ENCODE peak calls at places on chromosomes 7 and 10, in four cellular contexts. One of them, this sample, is unnamed.

GRCh38 chr7:44631458-44632115 is 25.2 kb downstream of the OGDH start:
- DNase-seq in SK-N-SH: no peak
- DNase-seq in HepG2: no peak
- DNase-seq in GM12878: no peak
- DNase-seq in this sample: no peak

GRCh38 chr7:45580053-45580872 is 6.1 kb downstream of the ADCY1 start:
- DNase-seq in SK-N-SH: peak; percentile 80
- DNase-seq in HepG2: no peak
- DNase-seq in GM12878: no peak
- DNase-seq in this sample: no peak

GRCh38 chr7:7399707-7400106 is 136.0 kb downstream of the COL28A1 start:
- DNase-seq in SK-N-SH: no peak
- DNase-seq in HepG2: no peak
- DNase-seq in GM12878: no peak
- DNase-seq in this sample: no peak

GRCh38 chr10:130040351-130040750 is 70.3 kb downstream of the C10orf143 start:
- DNase-seq in SK-N-SH: no peak
- DNase-seq in HepG2: no peak
- DNase-seq in GM12878: no peak
- DNase-seq in this sample: no peak

GRCh38 chr7:37448057-37448636 is 517 bp downstream of the ELMO1 start:
- DNase-seq in SK-N-SH: peak; percentile 86
- DNase-seq in HepG2: no peak
- DNase-seq in GM12878: no peak
- DNase-seq in this sample: no peak

GRCh38 chr7:55526770-55527169 is 45.5 kb downstream of the VOPP1 start:
- DNase-seq in SK-N-SH: no peak
- DNase-seq in HepG2: no peak
- DNase-seq in GM12878: no peak
- DNase-seq in this sample: no peak

GRCh38 chr10:94997763-94998174 is 59.3 kb downstream of the CYP2C9 start:
- DNase-seq in SK-N-SH: no peak
- DNase-seq in HepG2: no peak
- DNase-seq in GM12878: no peak
- DNase-seq in this sample: no peak

GRCh38 chr10:9342865-9343450 is 1288.5 kb downstream of the GATA3 start:
- DNase-seq in SK-N-SH: peak; percentile 31
- DNase-seq in HepG2: peak; percentile 33
- DNase-seq in GM12878: no peak
- DNase-seq in this sample: peak; percentile 36

GRCh38 chr10:94334857-94335256 is 27.9 kb downstream of the NOC3L start:
- DNase-seq in SK-N-SH: no peak
- DNase-seq in HepG2: no peak
- DNase-seq in GM12878: no peak
- DNase-seq in this sample: no peak

DNA sequence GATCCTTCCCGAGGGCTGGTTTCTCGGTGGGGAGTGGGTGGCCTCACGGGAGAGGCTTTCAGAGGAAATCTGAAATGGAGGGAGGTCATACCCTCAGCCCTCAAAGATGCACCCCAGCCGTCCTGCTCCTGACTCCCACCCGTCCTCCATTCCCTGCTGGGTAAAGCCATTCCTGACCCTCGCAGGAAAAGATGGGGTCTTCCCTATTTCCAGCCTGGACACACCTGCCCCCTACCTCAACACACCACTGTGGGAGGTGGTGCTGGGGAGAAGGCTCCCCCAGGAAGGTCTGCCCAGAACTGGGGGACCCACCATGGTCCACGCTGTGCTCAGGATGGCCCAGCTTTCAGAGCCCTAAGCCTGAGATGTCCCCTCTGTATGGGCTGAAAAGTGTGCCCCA is 86.9 kb downstream of the CHST15 start:
- DNase-seq in SK-N-SH: no peak
- DNase-seq in HepG2: no peak
- DNase-seq in GM12878: no peak
- DNase-seq in this sample: no peak
- TF ChIP-seq PBX3 in SK-N-SH: no peak
- TF ChIP-seq PBX3 in HepG2: no peak
- TF ChIP-seq PBX3 in GM12878: no peak
- TF ChIP-seq PBX3 in this sample: no peak

DNA sequence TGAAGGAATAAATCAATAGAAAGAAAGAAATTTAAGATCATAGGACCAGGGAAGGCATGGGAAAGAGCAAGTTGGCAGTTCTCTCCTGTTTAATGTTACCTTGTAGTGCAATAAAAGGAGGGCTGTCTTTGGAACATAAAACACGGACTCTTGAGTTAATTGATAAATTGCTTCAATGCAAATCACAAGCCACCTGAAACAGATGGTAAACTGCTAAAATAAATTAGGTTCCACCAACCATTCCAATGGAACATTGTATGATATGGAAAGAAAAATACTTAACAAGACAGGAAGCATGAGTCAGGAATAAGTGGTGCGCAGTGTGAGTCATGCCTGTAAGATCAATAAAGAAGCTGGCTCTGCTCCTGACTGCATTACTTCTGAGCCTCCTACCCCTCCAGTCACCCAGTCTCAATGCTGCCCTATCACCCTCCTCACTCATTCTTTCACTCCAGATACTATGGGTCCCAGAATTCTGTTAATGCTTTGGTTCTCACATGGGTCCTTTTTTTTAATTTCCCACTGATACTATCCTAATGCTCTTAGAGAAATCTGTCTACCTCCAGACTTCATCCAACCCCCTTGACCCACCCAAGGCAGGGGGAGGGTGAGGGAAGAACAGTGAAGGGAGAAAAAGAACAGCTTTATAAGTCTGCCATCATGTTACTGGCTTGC is 78.9 kb downstream of the LRRC17 start:
- DNase-seq in SK-N-SH: peak; percentile 15
- DNase-seq in HepG2: peak; percentile 71
- DNase-seq in GM12878: no peak
- DNase-seq in this sample: peak; percentile 93
- TF ChIP-seq PBX3 in SK-N-SH: peak; percentile 89
- TF ChIP-seq PBX3 in HepG2: no peak
- TF ChIP-seq PBX3 in GM12878: no peak
- TF ChIP-seq PBX3 in this sample: no peak

GRCh38 chr7:138886501-138886917 is 88.5 kb upstream of the ATP6V0A4 start:
- DNase-seq in SK-N-SH: peak; percentile 68
- DNase-seq in HepG2: peak; percentile 62
- DNase-seq in GM12878: peak; percentile 42
- DNase-seq in this sample: peak; percentile 55
- TF ChIP-seq PBX3 in SK-N-SH: no peak
- TF ChIP-seq PBX3 in HepG2: no peak
- TF ChIP-seq PBX3 in GM12878: no peak
- TF ChIP-seq PBX3 in this sample: no peak

GRCh38 chr7:142134944-142135343 is 23.4 kb downstream of the MGAM2 start:
- DNase-seq in SK-N-SH: no peak
- DNase-seq in HepG2: peak; percentile 6
- DNase-seq in GM12878: no peak
- DNase-seq in this sample: peak; percentile 89
- TF ChIP-seq PBX3 in SK-N-SH: no peak
- TF ChIP-seq PBX3 in HepG2: no peak
- TF ChIP-seq PBX3 in GM12878: no peak
- TF ChIP-seq PBX3 in this sample: no peak

GRCh38 chr7:154869436-154869835 is 133.5 kb downstream of the PAXIP1 start:
- DNase-seq in SK-N-SH: no peak
- DNase-seq in HepG2: no peak
- DNase-seq in GM12878: no peak
- DNase-seq in this sample: no peak
- TF ChIP-seq PBX3 in SK-N-SH: no peak
- TF ChIP-seq PBX3 in HepG2: no peak
- TF ChIP-seq PBX3 in GM12878: no peak
- TF ChIP-seq PBX3 in this sample: no peak

DNA sequence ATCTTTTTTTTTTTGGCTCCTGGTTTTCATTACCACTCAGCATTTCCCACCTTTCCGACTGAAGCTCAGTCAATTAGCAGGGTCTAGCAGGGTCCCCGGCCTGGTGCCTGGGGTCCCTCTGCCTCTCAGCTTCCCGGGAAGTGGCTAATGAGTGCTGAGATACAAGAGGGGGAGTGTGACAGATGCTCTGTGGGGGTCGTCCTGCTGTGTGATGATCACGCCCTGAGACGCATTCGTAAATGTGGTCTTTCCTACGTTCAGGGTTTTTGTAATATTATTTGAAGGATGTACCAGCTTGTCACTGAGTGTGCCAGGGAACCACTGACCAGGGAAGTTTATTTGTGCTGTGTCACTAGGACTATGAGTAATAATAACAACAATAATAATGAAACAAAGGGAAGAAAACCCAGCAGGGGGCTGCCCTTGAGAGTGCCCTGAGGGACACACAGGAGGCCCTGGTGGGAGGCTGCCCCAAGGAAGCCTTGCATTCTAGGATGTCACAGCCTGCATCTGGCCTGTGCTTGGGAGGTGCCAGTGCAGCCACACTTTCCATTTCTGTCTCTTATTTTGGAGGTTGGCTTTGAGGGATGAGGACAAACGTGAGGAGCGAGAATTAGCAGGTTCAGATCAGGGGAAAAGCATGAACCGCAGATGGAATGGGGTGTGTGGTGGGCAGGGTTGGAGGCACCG is 337.7 kb downstream of the ADARB2 start:
- DNase-seq in SK-N-SH: peak; percentile 31
- DNase-seq in HepG2: no peak
- DNase-seq in GM12878: no peak
- DNase-seq in this sample: no peak
- TF ChIP-seq PBX3 in SK-N-SH: no peak
- TF ChIP-seq PBX3 in HepG2: no peak
- TF ChIP-seq PBX3 in GM12878: no peak
- TF ChIP-seq PBX3 in this sample: no peak

GRCh38 chr10:35600193-35600592 is 4.9 kb upstream of the GJD4 start:
- DNase-seq in SK-N-SH: no peak
- DNase-seq in HepG2: peak; percentile 5
- DNase-seq in GM12878: no peak
- DNase-seq in this sample: peak; percentile 16

GRCh38 chr10:35594115-35594849 is 10.9 kb upstream of the GJD4 start:
- DNase-seq in SK-N-SH: no peak
- DNase-seq in HepG2: no peak
- DNase-seq in GM12878: no peak
- DNase-seq in this sample: no peak

GRCh38 chr10:35592421-35592820 is 12.7 kb upstream of the GJD4 start:
- DNase-seq in SK-N-SH: no peak
- DNase-seq in HepG2: no peak
- DNase-seq in GM12878: no peak
- DNase-seq in this sample: no peak

GRCh38 chr10:35595106-35595505 is 10.0 kb upstream of the GJD4 start:
- DNase-seq in SK-N-SH: no peak
- DNase-seq in HepG2: no peak
- DNase-seq in GM12878: no peak
- DNase-seq in this sample: no peak

DNA sequence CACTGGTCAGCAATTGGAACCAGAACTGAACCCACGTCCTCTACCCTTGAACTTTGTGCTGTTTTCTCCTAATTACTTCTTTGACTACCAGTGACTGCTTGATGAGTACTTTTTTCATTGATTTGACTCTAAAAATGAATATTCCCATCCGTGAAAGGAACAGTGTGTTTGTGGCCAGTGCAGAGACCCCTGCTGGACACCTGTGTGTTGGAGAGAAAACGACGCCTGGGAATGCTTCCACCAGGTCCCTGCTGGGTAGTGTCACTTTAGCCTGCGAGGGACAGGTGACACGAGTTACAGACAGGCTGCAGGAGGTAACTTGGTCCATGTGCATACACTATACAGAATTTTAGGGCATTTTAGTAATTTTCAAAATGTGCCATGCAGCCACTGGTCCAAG is 6.8 kb upstream of the GJD4 start:
- DNase-seq in SK-N-SH: peak; percentile 35
- DNase-seq in HepG2: peak; percentile 13
- DNase-seq in GM12878: no peak
- DNase-seq in this sample: no peak
- TF ChIP-seq PBX3 in SK-N-SH: no peak
- TF ChIP-seq PBX3 in HepG2: no peak
- TF ChIP-seq PBX3 in GM12878: no peak
- TF ChIP-seq PBX3 in this sample: no peak

GRCh38 chr7:156456503-156457115 is 184.0 kb upstream of the RNF32 start:
- DNase-seq in SK-N-SH: no peak
- DNase-seq in HepG2: peak; percentile 60
- DNase-seq in GM12878: no peak
- DNase-seq in this sample: no peak
- TF ChIP-seq PBX3 in SK-N-SH: no peak
- TF ChIP-seq PBX3 in HepG2: no peak
- TF ChIP-seq PBX3 in GM12878: no peak
- TF ChIP-seq PBX3 in this sample: no peak

GRCh38 chr10:3067045-3067858 is at the start of gene PFKP:
- DNase-seq in SK-N-SH: peak; percentile 89
- DNase-seq in HepG2: no peak
- DNase-seq in GM12878: no peak
- DNase-seq in this sample: peak; percentile 49
- TF ChIP-seq PBX3 in SK-N-SH: no peak
- TF ChIP-seq PBX3 in HepG2: no peak
- TF ChIP-seq PBX3 in GM12878: no peak
- TF ChIP-seq PBX3 in this sample: no peak

DNA sequence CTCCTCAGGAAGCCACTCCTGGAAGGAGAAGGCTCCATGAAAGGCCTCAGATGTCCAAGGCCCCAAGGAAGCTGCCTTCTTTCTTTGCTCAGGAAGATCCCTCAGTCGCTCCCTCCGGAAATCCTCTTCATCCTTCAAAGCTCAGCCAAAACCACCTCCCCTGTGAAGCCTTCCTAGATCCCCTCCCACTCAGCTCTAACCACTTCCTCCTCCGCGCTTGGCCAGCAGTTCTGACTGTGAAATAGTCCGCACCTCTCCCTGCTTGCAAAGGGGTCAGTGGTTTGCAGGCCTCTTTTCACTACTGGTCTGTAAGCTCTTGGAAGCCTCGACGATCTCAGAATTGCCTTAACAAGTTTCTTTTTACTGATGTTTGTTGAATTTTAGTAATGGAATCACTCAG is 23.9 kb downstream of the PYROXD2 start:
- DNase-seq in SK-N-SH: no peak
- DNase-seq in HepG2: no peak
- DNase-seq in GM12878: no peak
- DNase-seq in this sample: no peak
- TF ChIP-seq PBX3 in SK-N-SH: no peak
- TF ChIP-seq PBX3 in HepG2: no peak
- TF ChIP-seq PBX3 in GM12878: no peak
- TF ChIP-seq PBX3 in this sample: no peak